ENCODE peak calls at places on chromosomes 2 and 18, in six cellular contexts. P is HepG2, C is H1, X is K562, J is GM12878, T is GM23338. O is an unnamed sample.

GRCh38 chr2:105180491-105180972 is 61.0 kb upstream of the GPR45 start:
- DNase-seq in P (no peak), C (no peak), X (no peak), J (no peak), T (no peak), O (no peak)

GRCh38 chr18:63686871-63687270 is 15.9 kb upstream of the SERPINB11 start:
- DNase-seq in P (no peak), C (no peak), X (no peak), J (no peak), T (no peak), O (no peak)

GRCh38 chr2:190432567-190433231 is 24.5 kb downstream of the MFSD6 start:
- DNase-seq in P (no peak), C (no peak), X (no peak), J (no peak), T (no peak), O (no peak)

GRCh38 chr2:96324716-96325037 is 440 bp upstream of the ITPRIPL1 start:
- DNase-seq in P (no peak), C (no peak), X (no peak), J (no peak), T (no peak), O (no peak)

GRCh38 chr18:37662546-37663339 is 97.1 kb upstream of the CELF4 start:
- DNase-seq in P (no peak), C (no peak), X (no peak), J (no peak), T (no peak), O (no peak)

GRCh38 chr2:201907128-201907886 is 101.0 kb downstream of the CDK15 start:
- DNase-seq in P (no peak), C (no peak), X (peak; percentile 73), J (no peak), T (no peak), O (no peak)

GRCh38 chr2:221144909-221145308 is 427.2 kb downstream of the EPHA4 start:
- DNase-seq in P (no peak), C (no peak), X (no peak), J (no peak), T (no peak), O (no peak)

GRCh38 chr2:233952335-233952734 is 35.2 kb downstream of the TRPM8 start:
- DNase-seq in P (no peak), C (no peak), X (no peak), J (no peak), T (no peak), O (no peak)

GRCh38 chr2:51424418-51424817 is 392.5 kb upstream of the NRXN1 start:
- DNase-seq in P (no peak), C (peak; percentile 33), X (no peak), J (no peak), T (peak; percentile 29), O (peak; percentile 56)

GRCh38 chr2:223501604-223502003 is 100.6 kb downstream of the SCG2 start:
- DNase-seq in P (no peak), C (no peak), X (no peak), J (no peak), T (no peak), O (no peak)

GRCh38 chr2:109143214-109144187 is 14.5 kb downstream of the SH3RF3 start:
- DNase-seq in P (no peak), C (no peak), X (no peak), J (peak; percentile 66), T (no peak), O (no peak)

GRCh38 chr2:188600536-188601210 is 309.0 kb downstream of the GULP1 start:
- DNase-seq in P (no peak), C (no peak), X (no peak), J (no peak), T (no peak), O (no peak)

GRCh38 chr18:49521251-49521650 is 34.2 kb upstream of the C18orf32 start:
- DNase-seq in P (no peak), C (no peak), X (no peak), J (no peak), T (peak; percentile 52), O (no peak)
- TF ChIP-seq CREB1 in P (no peak), C (no peak), X (no peak), J (no peak), T (no peak), O (no peak)

GRCh38 chr2:149099298-149099697 is 60.8 kb downstream of the LYPD6B start:
- DNase-seq in P (no peak), C (no peak), X (no peak), J (no peak), T (peak; percentile 21), O (no peak)

GRCh38 chr2:149098722-149099121 is 60.2 kb downstream of the LYPD6B start:
- DNase-seq in P (no peak), C (no peak), X (no peak), J (no peak), T (no peak), O (no peak)

GRCh38 chr2:149104221-149104620 is 65.7 kb downstream of the LYPD6B start:
- DNase-seq in P (no peak), C (no peak), X (no peak), J (no peak), T (no peak), O (no peak)

GRCh38 chr2:149101818-149102217 is 63.3 kb downstream of the LYPD6B start:
- DNase-seq in P (no peak), C (no peak), X (no peak), J (no peak), T (no peak), O (no peak)

DNA sequence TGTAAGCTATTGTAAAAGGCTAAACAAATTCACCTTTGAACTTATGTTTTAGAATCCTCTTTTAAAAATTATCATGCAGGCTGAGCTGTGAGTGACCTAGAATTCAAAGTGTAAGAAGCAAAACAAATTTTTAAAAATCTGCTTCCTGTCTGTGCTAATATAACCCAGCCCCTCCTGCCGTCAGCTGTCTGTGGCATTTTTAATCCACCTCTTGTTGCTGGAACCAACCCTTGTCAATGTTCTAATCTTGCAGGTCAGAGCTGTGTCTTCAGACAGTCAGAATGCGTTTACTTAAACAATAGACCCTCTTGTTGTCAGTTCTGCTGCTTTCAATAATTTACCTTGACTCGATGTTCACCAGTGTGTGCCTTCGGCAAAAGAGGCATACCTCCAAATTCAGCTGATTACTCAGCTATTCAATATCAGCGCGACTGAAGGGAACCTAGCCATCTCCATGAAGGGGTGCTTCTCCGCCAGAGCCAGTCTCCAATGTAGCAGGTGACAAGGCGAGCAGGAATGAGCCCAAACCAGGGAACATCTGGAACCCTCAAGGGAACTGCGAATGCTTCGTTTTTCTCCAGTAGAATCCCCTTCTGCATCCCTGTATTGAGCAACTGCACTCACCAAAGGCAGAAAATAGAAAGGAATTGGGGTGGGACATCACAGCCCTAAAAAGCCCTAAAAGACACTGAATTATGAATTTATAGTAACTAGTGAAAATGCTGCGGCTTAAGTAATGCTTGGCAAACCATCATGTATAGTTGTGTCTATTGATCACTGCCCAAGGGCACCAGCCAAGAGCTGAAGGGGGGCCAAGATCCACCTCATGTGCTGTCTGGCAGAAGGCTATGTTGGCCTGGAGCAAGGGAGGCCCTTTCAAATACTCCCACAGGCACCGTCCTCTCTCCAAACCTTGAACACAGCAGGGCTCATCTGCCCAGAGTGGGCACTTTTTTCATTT is 62.5 kb downstream of the LYPD6B start:
- DNase-seq in P (no peak), C (no peak), X (no peak), J (no peak), T (no peak), O (no peak)
- TF ChIP-seq CREB1 in P (no peak), C (no peak), X (no peak), J (no peak), T (no peak), O (no peak)

GRCh38 chr2:157480182-157480961 is 36.5 kb upstream of the CYTIP start:
- DNase-seq in P (no peak), C (no peak), X (no peak), J (no peak), T (no peak), O (no peak)
- TF ChIP-seq CREB1 in P (no peak), C (no peak), X (no peak), J (no peak), T (no peak), O (no peak)

DNA sequence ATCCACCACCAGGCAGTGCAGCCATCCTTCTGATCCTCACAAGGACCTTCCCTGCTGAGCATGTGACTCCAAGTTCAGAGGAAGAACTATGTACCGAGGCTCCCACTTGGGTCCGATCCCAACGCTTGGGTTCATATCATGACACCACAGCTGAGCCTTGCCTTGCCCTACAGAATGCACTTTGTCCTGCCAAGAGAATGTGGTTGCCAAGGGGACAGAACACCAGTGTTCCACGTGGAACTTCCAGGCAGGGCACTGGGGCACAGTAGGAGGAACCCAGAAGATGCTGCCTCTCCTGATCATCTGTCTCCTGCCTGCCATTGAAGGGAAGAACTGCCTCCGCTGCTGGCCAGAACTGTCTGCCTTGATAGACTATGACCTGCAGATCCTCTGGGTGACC is at the start of gene TEX51:
- DNase-seq in P (no peak), C (no peak), X (no peak), J (no peak), T (no peak), O (no peak)
- TF ChIP-seq CREB1 in P (no peak), C (no peak), X (no peak), J (no peak), T (no peak), O (no peak)

GRCh38 chr2:153005051-153005450 is 286.6 kb downstream of the ARL6IP6 start:
- DNase-seq in P (no peak), C (no peak), X (no peak), J (no peak), T (no peak), O (no peak)
- TF ChIP-seq CREB1 in P (no peak), C (no peak), X (no peak), J (no peak), T (no peak), O (no peak)

O was measured in WTC11.